ENCODE peak calls at places on chromosomes 16 and 17, in four cellular contexts. One of them, this sample, is unnamed.

GRCh38 chr17:55825213-55825612 is 74.4 kb downstream of the PCTP start:
- DNase-seq in Calu3: peak
- DNase-seq in right cardiac atrium: no peak
- DNase-seq in PC-3: peak
- DNase-seq in this sample: no peak

GRCh38 chr16:14409563-14409962 is 220.5 kb downstream of the PARN start:
- DNase-seq in right cardiac atrium: no peak
- DNase-seq in PC-3: peak
- DNase-seq in Calu3: peak
- DNase-seq in this sample: no peak

GRCh38 chr16:76729525-76729924 is 452.3 kb downstream of the CNTNAP4 start:
- DNase-seq in right cardiac atrium: no peak
- DNase-seq in PC-3: peak
- DNase-seq in Calu3: no peak
- DNase-seq in this sample: no peak

GRCh38 chr17:82536220-82537201 is 17.0 kb downstream of the FOXK2 start:
- DNase-seq in Calu3: no peak
- DNase-seq in PC-3: peak
- DNase-seq in right cardiac atrium: peak
- DNase-seq in this sample: no peak

GRCh38 chr16:27431773-27432599 is 30.0 kb downstream of the IL21R start:
- DNase-seq in right cardiac atrium: no peak
- DNase-seq in Calu3: no peak
- DNase-seq in PC-3: peak
- DNase-seq in this sample: no peak

GRCh38 chr16:49564577-49565224 is 191.1 kb downstream of the C16orf78 start:
- DNase-seq in right cardiac atrium: peak
- DNase-seq in Calu3: no peak
- DNase-seq in PC-3: no peak
- DNase-seq in this sample: no peak

GRCh38 chr16:78902291-78902690 is 698.2 kb downstream of the MAF start:
- DNase-seq in right cardiac atrium: no peak
- DNase-seq in Calu3: no peak
- DNase-seq in PC-3: no peak
- DNase-seq in this sample: no peak

GRCh38 chr16:12917246-12917645 is 15.8 kb downstream of the SHISA9 start:
- DNase-seq in right cardiac atrium: no peak
- DNase-seq in Calu3: no peak
- DNase-seq in PC-3: no peak
- DNase-seq in this sample: no peak

GRCh38 chr17:1495265-1495664 is 2.8 kb upstream of the MYO1C start:
- DNase-seq in PC-3: no peak
- DNase-seq in Calu3: no peak
- DNase-seq in right cardiac atrium: peak
- DNase-seq in this sample: no peak

This sample was measured in GDM1.